ENCODE peak calls at places on chromosomes 5 and 9, in five cellular contexts. O is psoas muscle, D is stomach, Z is IMR-90, H is right atrium auricular region. Q is an unnamed sample.

GRCh38 chr9:137107312-137107921 is 7.1 kb downstream of the DPP7 start:
- DNase-seq in O (no peak), D (no peak), Z (no peak), H (no peak), Q (no peak)

GRCh38 chr5:150286820-150287219 is 2.8 kb downstream of the CAMK2A start:
- DNase-seq in O (no peak), D (no peak), Z (no peak), H (no peak), Q (no peak)

GRCh38 chr9:75064307-75065025 is 23.5 kb downstream of the NMRK1 start:
- DNase-seq in Z (peak; percentile 72), H (no peak), O (no peak), D (no peak), Q (peak; percentile 17)

GRCh38 chr9:114031948-114032688 is 46.0 kb downstream of the AMBP start:
- DNase-seq in H (no peak), Z (no peak), O (no peak), D (no peak), Q (no peak)

GRCh38 chr5:50655810-50656205 is 10.6 kb upstream of the PARP8 start:
- DNase-seq in Z (no peak), D (peak; percentile 70), H (no peak), O (no peak), Q (peak; percentile 23)

GRCh38 chr9:18296702-18297531 is 177.0 kb upstream of the ADAMTSL1 start:
- DNase-seq in Z (peak; percentile 53), O (no peak), H (no peak), D (no peak), Q (peak; percentile 80)

GRCh38 chr9:80554856-80555255 is 983.1 kb downstream of the TLE4 start:
- DNase-seq in Z (no peak), O (no peak), D (no peak), H (no peak), Q (no peak)

GRCh38 chr9:117191504-117192375 is 223.1 kb downstream of the ASTN2 start:
- DNase-seq in Z (no peak), H (no peak), O (no peak), D (no peak), Q (no peak)

GRCh38 chr9:27165067-27165466 is 56.0 kb downstream of the TEK start:
- DNase-seq in D (no peak), Z (peak; percentile 21), O (no peak), H (no peak), Q (no peak)

GRCh38 chr9:127562271-127562780 is 49.8 kb upstream of the STXBP1 start:
- DNase-seq in D (no peak), H (no peak), O (no peak), Z (no peak), Q (no peak)
- H3K4me1 ChIP-seq in D (peaks cover 95% of the 10 kb centered on the region), H (peaks cover 83% of the 10 kb centered on the region), O (peaks cover 28% of the 10 kb centered on the region), Z (peaks cover 59% of the 10 kb centered on the region), Q (peaks cover 50% of the 10 kb centered on the region)

GRCh38 chr9:115202960-115203751 is 85.2 kb upstream of the TNC start:
- DNase-seq in Z (peak; percentile 94), D (no peak), H (no peak), O (no peak), Q (no peak)
- TF ChIP-seq CTCF in Z (peak; percentile 23), D (no peak), H (no peak), O (no peak), Q (peak; percentile 44)

DNA sequence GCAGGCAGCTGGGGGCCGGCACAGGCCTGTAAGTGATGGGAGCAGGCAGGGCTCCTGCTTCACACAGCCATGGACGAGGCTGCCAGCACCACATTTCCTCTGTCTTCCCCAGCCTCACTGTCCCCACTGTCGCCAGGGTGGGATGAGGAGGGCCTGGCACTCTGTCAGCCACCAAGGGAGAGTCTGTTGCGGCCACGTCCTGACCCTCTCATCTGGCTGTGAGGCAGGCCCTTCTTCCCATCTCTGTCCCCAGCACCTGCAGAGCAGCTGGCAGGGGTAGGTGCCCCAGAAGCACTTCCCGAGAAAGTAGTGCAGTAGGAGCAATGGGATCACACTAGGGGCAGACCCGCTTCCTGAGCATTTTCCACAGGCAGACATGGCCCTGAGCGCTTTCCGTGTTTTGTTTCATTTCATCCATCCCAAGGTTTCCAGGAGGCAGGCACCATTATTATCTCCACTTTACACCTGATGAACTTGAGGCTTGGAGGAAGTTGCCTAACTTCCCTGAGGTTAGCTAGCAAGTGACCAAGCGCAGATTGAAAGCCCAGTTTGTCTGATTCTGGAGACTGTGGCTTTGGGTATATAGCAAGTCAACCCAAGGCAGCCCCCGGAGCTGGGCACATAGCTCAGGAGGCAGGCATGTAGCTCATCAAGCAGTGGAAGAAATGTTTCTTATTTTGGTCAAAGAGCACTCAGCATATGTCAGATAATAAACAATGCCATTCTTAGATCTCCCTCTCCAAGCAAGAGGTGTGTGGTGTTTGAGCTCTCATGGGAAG is 202.4 kb downstream of the DAB2IP start:
- DNase-seq in D (no peak), H (peak; percentile 57), Z (no peak), O (no peak), Q (no peak)
- H3K27ac ChIP-seq in D (no peak overlapping the region), H (peak overlapping the region; percentile 77), Z (no peak overlapping the region), O (peak overlapping the region; percentile 48), Q (no peak overlapping the region)

GRCh38 chr9:21589344-21590056 is 107.4 kb upstream of the IFNE start:
- DNase-seq in H (no peak), O (no peak), D (no peak), Z (no peak), Q (no peak)
- H3K4me1 ChIP-seq in H (no peaks in the 10 kb centered on the region), O (no peaks in the 10 kb centered on the region), D (peaks cover 9% of the 10 kb centered on the region), Z (peaks cover 9% of the 10 kb centered on the region), Q (peaks cover 30% of the 10 kb centered on the region)

DNA sequence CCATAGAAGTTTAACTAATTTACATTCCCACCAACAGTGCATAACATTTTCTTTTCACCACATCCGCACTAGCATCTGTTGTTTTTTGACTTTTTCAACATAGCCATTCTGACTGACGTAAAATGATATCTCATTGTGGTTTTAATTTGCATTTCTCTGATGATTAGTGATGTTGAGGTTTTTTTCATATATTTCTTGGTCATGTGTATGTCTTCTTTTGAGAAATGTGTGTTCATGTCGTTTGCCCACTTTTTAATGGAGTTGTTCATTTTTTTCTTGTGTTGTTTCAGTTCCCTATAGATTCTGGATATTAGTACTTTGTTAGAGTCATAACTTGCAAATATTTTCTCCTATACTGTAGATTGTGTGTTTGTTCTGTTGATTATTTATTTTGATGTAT is 163.4 kb downstream of the FER start:
- DNase-seq in Z (no peak), H (no peak), O (no peak), D (no peak), Q (no peak)
- TF ChIP-seq CTCF in Z (no peak), H (no peak), O (no peak), D (no peak), Q (no peak)

GRCh38 chr5:1510151-1510561 is 13.6 kb downstream of the LPCAT1 start:
- DNase-seq in Z (no peak), D (no peak), H (no peak), O (peak; percentile 7), Q (no peak)

GRCh38 chr5:1509346-1510085 is 14.2 kb downstream of the LPCAT1 start:
- DNase-seq in H (no peak), O (peak; percentile 9), D (peak; percentile 22), Z (no peak), Q (no peak)

GRCh38 chr5:1507457-1507856 is 16.3 kb downstream of the LPCAT1 start:
- DNase-seq in O (peak; percentile 18), D (no peak), H (no peak), Z (no peak), Q (no peak)

GRCh38 chr5:1507961-1508678 is 15.6 kb downstream of the LPCAT1 start:
- DNase-seq in Z (no peak), H (no peak), O (peak; percentile 4), D (no peak), Q (no peak)

GRCh38 chr5:1508679-1509290 is 15.0 kb downstream of the LPCAT1 start:
- DNase-seq in H (no peak), D (no peak), O (peak; percentile 11), Z (peak; percentile 30), Q (no peak)
- H3K27ac ChIP-seq in H (no peak overlapping the region), D (no peak overlapping the region), O (no peak overlapping the region), Z (no peak overlapping the region), Q (no peak overlapping the region)

Q was measured in foreskin keratinocyte.